ENCODE peak calls at places on chromosome 15, in eight cellular contexts. One of them, this sample, is unnamed. For H3K4me1, the result is how much of the 10 kb centered on the place peaks cover.

GRCh38 chr15:23477920-23478319 is 30.9 kb upstream of the GOLGA6L2 start:
- DNase-seq in PC-9: no peak
- DNase-seq in lower lobe of right lung: no peak
- DNase-seq in CD8-positive, alpha-beta T cell: no peak
- DNase-seq in breast epithelium: no peak
- DNase-seq in PC-3: no peak
- DNase-seq in IMR-90: no peak
- DNase-seq in body of pancreas: no peak
- DNase-seq in this sample: no peak

GRCh38 chr15:81957698-81958097 is 88.1 kb downstream of the MEX3B start:
- DNase-seq in PC-9: no peak
- DNase-seq in lower lobe of right lung: no peak
- DNase-seq in CD8-positive, alpha-beta T cell: no peak
- DNase-seq in breast epithelium: no peak
- DNase-seq in PC-3: no peak
- DNase-seq in IMR-90: no peak
- DNase-seq in body of pancreas: no peak
- DNase-seq in this sample: no peak

GRCh38 chr15:32641517-32642059 is at the start of gene SCG5:
- DNase-seq in PC-9: no peak
- DNase-seq in lower lobe of right lung: no peak
- DNase-seq in CD8-positive, alpha-beta T cell: no peak
- DNase-seq in breast epithelium: no peak
- DNase-seq in PC-3: no peak
- DNase-seq in IMR-90: peak
- DNase-seq in body of pancreas: peak
- DNase-seq in this sample: no peak

GRCh38 chr15:32981536-32981935 is 213.0 kb downstream of the FMN1 start:
- DNase-seq in PC-9: no peak
- DNase-seq in lower lobe of right lung: no peak
- DNase-seq in CD8-positive, alpha-beta T cell: no peak
- DNase-seq in breast epithelium: no peak
- DNase-seq in PC-3: peak
- DNase-seq in IMR-90: peak
- DNase-seq in body of pancreas: no peak
- DNase-seq in this sample: peak

GRCh38 chr15:69893863-69894262 is 203.9 kb downstream of the TLE3 start:
- DNase-seq in PC-9: no peak
- DNase-seq in lower lobe of right lung: no peak
- DNase-seq in CD8-positive, alpha-beta T cell: no peak
- DNase-seq in breast epithelium: no peak
- DNase-seq in PC-3: no peak
- DNase-seq in IMR-90: peak
- DNase-seq in body of pancreas: no peak
- DNase-seq in this sample: peak

GRCh38 chr15:83018477-83018876 is 7.0 kb upstream of the C15orf40 start:
- DNase-seq in PC-9: no peak
- DNase-seq in lower lobe of right lung: no peak
- DNase-seq in CD8-positive, alpha-beta T cell: no peak
- DNase-seq in breast epithelium: no peak
- DNase-seq in PC-3: no peak
- DNase-seq in IMR-90: peak
- DNase-seq in body of pancreas: no peak
- DNase-seq in this sample: no peak

GRCh38 chr15:100602822-100603393 is 519 bp downstream of the ASB7 start:
- DNase-seq in PC-9: peak
- DNase-seq in lower lobe of right lung: no peak
- DNase-seq in CD8-positive, alpha-beta T cell: peak
- DNase-seq in breast epithelium: peak
- DNase-seq in PC-3: peak
- DNase-seq in IMR-90: peak
- DNase-seq in body of pancreas: no peak
- DNase-seq in this sample: no peak

GRCh38 chr15:77418341-77419049 is 1.4 kb downstream of the PEAK1 start:
- DNase-seq in PC-9: no peak
- DNase-seq in lower lobe of right lung: no peak
- DNase-seq in CD8-positive, alpha-beta T cell: no peak
- DNase-seq in breast epithelium: no peak
- DNase-seq in PC-3: peak
- DNase-seq in IMR-90: peak
- DNase-seq in body of pancreas: no peak
- DNase-seq in this sample: no peak

GRCh38 chr15:70474682-70475438 is 288.5 kb downstream of the UACA start:
- DNase-seq in PC-9: peak
- DNase-seq in lower lobe of right lung: peak
- DNase-seq in CD8-positive, alpha-beta T cell: peak
- DNase-seq in breast epithelium: peak
- DNase-seq in PC-3: peak
- DNase-seq in IMR-90: peak
- DNase-seq in body of pancreas: no peak
- DNase-seq in this sample: peak

GRCh38 chr15:32682569-32682968 is 35.2 kb upstream of the GREM1 start:
- DNase-seq in PC-9: no peak
- DNase-seq in lower lobe of right lung: no peak
- DNase-seq in CD8-positive, alpha-beta T cell: no peak
- DNase-seq in breast epithelium: no peak
- DNase-seq in PC-3: peak
- DNase-seq in IMR-90: peak
- DNase-seq in body of pancreas: no peak
- DNase-seq in this sample: peak

GRCh38 chr15:54884312-54884711 is 312.4 kb downstream of the RSL24D1 start:
- DNase-seq in PC-9: no peak
- DNase-seq in lower lobe of right lung: no peak
- DNase-seq in CD8-positive, alpha-beta T cell: no peak
- DNase-seq in breast epithelium: no peak
- DNase-seq in PC-3: no peak
- DNase-seq in IMR-90: no peak
- DNase-seq in body of pancreas: no peak
- DNase-seq in this sample: no peak

GRCh38 chr15:88274534-88275460 is 18.3 kb upstream of the NTRK3 start:
- DNase-seq in PC-9: no peak
- DNase-seq in lower lobe of right lung: no peak
- DNase-seq in CD8-positive, alpha-beta T cell: peak
- DNase-seq in breast epithelium: no peak
- DNase-seq in PC-3: peak
- DNase-seq in IMR-90: peak
- DNase-seq in body of pancreas: peak
- DNase-seq in this sample: peak

GRCh38 chr15:101491739-101492640 is 2.5 kb upstream of the PCSK6 start:
- DNase-seq in PC-9: no peak
- DNase-seq in lower lobe of right lung: no peak
- DNase-seq in CD8-positive, alpha-beta T cell: no peak
- DNase-seq in breast epithelium: no peak
- DNase-seq in PC-3: no peak
- DNase-seq in IMR-90: no peak
- DNase-seq in body of pancreas: no peak
- DNase-seq in this sample: no peak

GRCh38 chr15:58510715-58511465 is 79.1 kb downstream of the LIPC start:
- DNase-seq in PC-9: no peak
- DNase-seq in lower lobe of right lung: no peak
- DNase-seq in CD8-positive, alpha-beta T cell: no peak
- DNase-seq in breast epithelium: no peak
- DNase-seq in PC-3: peak
- DNase-seq in IMR-90: peak
- DNase-seq in body of pancreas: no peak
- DNase-seq in this sample: peak

GRCh38 chr15:82647835-82648256 is 683 bp upstream of the CPEB1 start:
- DNase-seq in PC-9: no peak
- DNase-seq in lower lobe of right lung: peak
- DNase-seq in CD8-positive, alpha-beta T cell: peak
- DNase-seq in breast epithelium: no peak
- DNase-seq in PC-3: no peak
- DNase-seq in IMR-90: no peak
- DNase-seq in body of pancreas: peak
- DNase-seq in this sample: no peak

GRCh38 chr15:88238618-88239430 is 17.7 kb downstream of the NTRK3 start:
- DNase-seq in PC-9: no peak
- DNase-seq in lower lobe of right lung: no peak
- DNase-seq in CD8-positive, alpha-beta T cell: no peak
- DNase-seq in breast epithelium: no peak
- DNase-seq in PC-3: no peak
- DNase-seq in IMR-90: peak
- DNase-seq in body of pancreas: no peak
- DNase-seq in this sample: no peak

GRCh38 chr15:56775632-56776031 is 42.3 kb upstream of the ZNF280D start:
- DNase-seq in PC-9: no peak
- DNase-seq in lower lobe of right lung: no peak
- DNase-seq in CD8-positive, alpha-beta T cell: no peak
- DNase-seq in breast epithelium: no peak
- DNase-seq in PC-3: peak
- DNase-seq in IMR-90: no peak
- DNase-seq in body of pancreas: no peak
- DNase-seq in this sample: no peak

DNA sequence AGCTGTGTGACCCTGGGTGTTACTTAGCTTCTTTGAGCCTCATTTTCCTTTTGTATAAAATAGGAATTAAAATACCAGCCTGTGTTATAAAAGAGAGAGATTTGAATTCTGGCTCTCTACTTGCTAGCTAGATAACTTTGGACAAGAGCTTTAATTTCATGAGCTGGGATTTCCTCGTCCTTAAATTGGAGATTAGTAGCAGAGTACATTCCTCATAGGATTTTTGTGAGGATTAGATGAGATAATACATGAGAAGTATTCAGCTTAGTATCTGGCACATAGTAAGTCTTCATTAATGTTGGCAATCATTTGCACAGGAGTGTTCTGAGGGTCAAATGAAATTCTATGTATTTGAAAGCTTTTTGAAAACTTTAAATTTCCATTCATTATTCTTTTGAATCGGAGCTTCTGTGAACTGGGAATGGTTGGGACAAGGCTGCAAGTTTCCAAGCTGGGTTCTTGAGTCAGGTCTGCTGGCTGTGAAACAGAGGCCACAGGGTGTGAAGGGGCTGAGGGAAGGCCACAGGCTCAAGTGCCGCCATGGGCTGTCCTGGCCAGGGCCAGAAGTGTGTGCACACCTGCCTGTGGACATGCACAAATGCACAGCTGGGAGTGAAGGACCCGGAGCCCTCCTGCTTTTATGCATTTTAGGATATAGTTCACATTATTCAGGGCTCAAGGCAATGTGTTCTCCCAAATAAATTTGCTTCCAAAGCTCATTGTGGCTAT is 17.2 kb downstream of the ALPK3 start:
- DNase-seq in PC-9: no peak
- DNase-seq in lower lobe of right lung: no peak
- DNase-seq in CD8-positive, alpha-beta T cell: no peak
- DNase-seq in breast epithelium: no peak
- DNase-seq in PC-3: no peak
- DNase-seq in IMR-90: no peak
- DNase-seq in body of pancreas: no peak
- DNase-seq in this sample: no peak
- H3K4me1 ChIP-seq in PC-9: under half
- H3K4me1 ChIP-seq in lower lobe of right lung: under half
- H3K4me1 ChIP-seq in CD8-positive, alpha-beta T cell: under half
- H3K4me1 ChIP-seq in breast epithelium: under half
- H3K4me1 ChIP-seq in PC-3: under half
- H3K4me1 ChIP-seq in IMR-90: under half
- H3K4me1 ChIP-seq in body of pancreas: under half
- H3K4me1 ChIP-seq in this sample: under half

GRCh38 chr15:67396109-67396508 is 124.8 kb upstream of the C15orf61 start:
- DNase-seq in PC-9: no peak
- DNase-seq in lower lobe of right lung: no peak
- DNase-seq in CD8-positive, alpha-beta T cell: no peak
- DNase-seq in breast epithelium: no peak
- DNase-seq in PC-3: no peak
- DNase-seq in IMR-90: no peak
- DNase-seq in body of pancreas: no peak
- DNase-seq in this sample: no peak

GRCh38 chr15:67399925-67400324 is 121.0 kb upstream of the C15orf61 start:
- DNase-seq in PC-9: no peak
- DNase-seq in lower lobe of right lung: no peak
- DNase-seq in CD8-positive, alpha-beta T cell: no peak
- DNase-seq in breast epithelium: no peak
- DNase-seq in PC-3: no peak
- DNase-seq in IMR-90: no peak
- DNase-seq in body of pancreas: peak
- DNase-seq in this sample: no peak

GRCh38 chr15:67400890-67401289 is 120.0 kb upstream of the C15orf61 start:
- DNase-seq in PC-9: no peak
- DNase-seq in lower lobe of right lung: no peak
- DNase-seq in CD8-positive, alpha-beta T cell: no peak
- DNase-seq in breast epithelium: no peak
- DNase-seq in PC-3: no peak
- DNase-seq in IMR-90: no peak
- DNase-seq in body of pancreas: no peak
- DNase-seq in this sample: no peak

DNA sequence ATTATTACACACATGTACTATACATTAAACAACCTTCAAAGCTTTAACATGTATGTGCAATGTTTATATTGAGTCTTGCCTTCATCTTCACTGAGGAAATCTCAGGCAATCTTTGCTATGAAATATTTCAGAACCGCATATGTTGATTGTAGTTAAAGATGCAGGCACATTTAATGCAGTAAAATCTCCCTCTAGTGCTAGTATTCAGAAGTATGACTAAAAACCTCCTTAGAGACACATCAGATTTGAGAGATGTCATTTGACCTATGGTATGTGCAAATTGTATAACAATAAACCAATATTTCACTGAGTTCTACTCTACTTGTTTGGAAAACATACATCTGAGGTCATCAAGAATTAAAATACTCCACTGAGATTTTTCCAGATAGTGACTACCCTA is 123.8 kb upstream of the C15orf61 start:
- DNase-seq in PC-9: no peak
- DNase-seq in lower lobe of right lung: no peak
- DNase-seq in CD8-positive, alpha-beta T cell: no peak
- DNase-seq in breast epithelium: no peak
- DNase-seq in PC-3: no peak
- DNase-seq in IMR-90: peak
- DNase-seq in body of pancreas: no peak
- DNase-seq in this sample: no peak
- TF ChIP-seq CTCF in PC-9: no peak
- TF ChIP-seq CTCF in lower lobe of right lung: no peak
- TF ChIP-seq CTCF in CD8-positive, alpha-beta T cell: no peak
- TF ChIP-seq CTCF in breast epithelium: no peak
- TF ChIP-seq CTCF in PC-3: peak
- TF ChIP-seq CTCF in IMR-90: peak
- TF ChIP-seq CTCF in body of pancreas: no peak
- TF ChIP-seq CTCF in this sample: peak

GRCh38 chr15:63564093-63564492 is 33.1 kb upstream of the FBXL22 start:
- DNase-seq in PC-9: no peak
- DNase-seq in lower lobe of right lung: no peak
- DNase-seq in CD8-positive, alpha-beta T cell: no peak
- DNase-seq in breast epithelium: no peak
- DNase-seq in PC-3: no peak
- DNase-seq in IMR-90: no peak
- DNase-seq in body of pancreas: no peak
- DNase-seq in this sample: no peak
- H3K27ac ChIP-seq in PC-9: no peak
- H3K27ac ChIP-seq in lower lobe of right lung: no peak
- H3K27ac ChIP-seq in CD8-positive, alpha-beta T cell: no peak
- H3K27ac ChIP-seq in breast epithelium: no peak
- H3K27ac ChIP-seq in PC-3: no peak
- H3K27ac ChIP-seq in IMR-90: no peak
- H3K27ac ChIP-seq in body of pancreas: no peak
- H3K27ac ChIP-seq in this sample: no peak

DNA sequence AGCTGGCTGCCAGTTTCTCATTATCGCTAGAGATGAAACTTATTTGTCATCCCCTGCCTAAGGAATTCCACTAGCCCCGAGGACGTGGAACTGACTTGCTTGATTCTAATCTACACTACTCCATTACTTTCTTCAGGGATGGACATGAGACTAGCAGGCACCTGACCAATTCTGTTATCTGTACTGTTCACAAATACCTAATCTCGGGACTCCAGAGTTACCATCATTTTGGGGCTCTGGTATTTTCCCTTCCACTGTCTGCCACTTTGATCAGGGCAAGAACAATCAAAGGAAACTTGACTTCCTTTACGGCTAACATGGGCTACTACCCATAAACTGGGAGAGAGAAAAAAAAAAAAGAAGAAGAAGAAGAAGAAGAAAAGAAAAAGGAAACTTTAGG is 27.8 kb downstream of the BMF start:
- DNase-seq in PC-9: no peak
- DNase-seq in lower lobe of right lung: no peak
- DNase-seq in CD8-positive, alpha-beta T cell: no peak
- DNase-seq in breast epithelium: no peak
- DNase-seq in PC-3: no peak
- DNase-seq in IMR-90: no peak
- DNase-seq in body of pancreas: no peak
- DNase-seq in this sample: no peak
- H3K4me1 ChIP-seq in PC-9: under half
- H3K4me1 ChIP-seq in lower lobe of right lung: under half
- H3K4me1 ChIP-seq in CD8-positive, alpha-beta T cell: under half
- H3K4me1 ChIP-seq in breast epithelium: under half
- H3K4me1 ChIP-seq in PC-3: under half
- H3K4me1 ChIP-seq in IMR-90: under half
- H3K4me1 ChIP-seq in body of pancreas: under half
- H3K4me1 ChIP-seq in this sample: under half

This sample was measured in foreskin keratinocyte.